ENCODE peak calls at places on chromosomes 3 and 15, in six cellular contexts. D, U, G, E, T and N are unnamed samples.

GRCh38 chr3:143521803-143522202 is 326.5 kb downstream of the SLC9A9 start:
- DNase-seq in D (no peak), U (no peak), G (no peak), E (no peak), T (no peak), N (no peak)

GRCh38 chr15:95259965-95260364 is 1028.6 kb downstream of the MCTP2 start:
- DNase-seq in D (no peak), U (no peak), G (no peak), E (no peak), T (no peak), N (no peak)

GRCh38 chr3:4750306-4751056 is 228.8 kb upstream of the BHLHE40 start:
- DNase-seq in D (no peak), U (peak; percentile 81), G (no peak), E (peak; percentile 8), T (no peak), N (no peak)

GRCh38 chr3:115146418-115147328 is at the start of gene ZBTB20:
- DNase-seq in D (peak; percentile 87), U (peak; percentile 87), G (peak; percentile 51), E (peak; percentile 67), T (peak; percentile 65), N (peak; percentile 61)

GRCh38 chr3:132550579-132551305 is 46.3 kb upstream of the ACKR4 start:
- DNase-seq in D (no peak), U (no peak), G (no peak), E (no peak), T (no peak), N (no peak)

GRCh38 chr3:52228266-52228665 is 2.8 kb upstream of the TLR9 start:
- DNase-seq in D (peak; percentile 36), U (no peak), G (no peak), E (no peak), T (no peak), N (no peak)

GRCh38 chr3:27171113-27171512 is 198.1 kb downstream of the NEK10 start:
- DNase-seq in D (no peak), U (no peak), G (no peak), E (no peak), T (no peak), N (no peak)

GRCh38 chr15:92636950-92637481 is 18.6 kb downstream of the FAM174B start:
- DNase-seq in D (no peak), U (no peak), G (no peak), E (no peak), T (peak; percentile 91), N (peak; percentile 87)

DNA sequence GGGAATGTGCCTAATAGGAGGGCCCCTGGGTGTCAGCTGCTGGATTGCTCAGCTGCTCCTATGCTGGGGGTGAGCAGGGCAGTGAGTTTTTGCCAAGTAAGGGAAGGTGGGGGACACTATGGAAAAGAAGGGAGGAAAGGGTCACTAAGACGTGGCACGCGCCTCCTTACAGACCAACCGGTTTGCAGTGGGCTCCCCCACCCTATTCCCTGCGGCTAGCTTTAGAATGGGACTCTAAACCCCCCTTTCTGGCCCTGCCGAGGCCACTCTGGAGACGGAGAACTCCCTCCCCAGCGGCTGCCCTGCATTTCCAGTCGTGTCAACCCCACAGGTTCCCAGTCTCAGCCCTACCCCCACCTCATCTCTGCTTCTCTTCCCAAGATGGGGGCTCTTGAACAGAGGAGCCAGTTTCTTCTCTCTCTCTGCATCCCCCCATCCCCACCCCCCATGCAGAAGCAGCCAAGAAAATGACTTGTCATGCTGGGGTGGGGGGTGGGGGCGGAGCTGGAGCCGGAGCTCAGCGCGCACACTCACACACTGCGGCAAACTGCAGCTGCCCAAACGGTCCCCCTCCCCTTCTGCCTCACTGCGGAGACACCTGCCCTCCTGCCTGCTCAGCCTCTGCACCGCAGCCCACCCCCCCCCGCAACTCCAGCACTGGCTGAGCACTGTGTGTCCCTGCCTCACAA is 809 bp downstream of the MAP1A start:
- DNase-seq in D (no peak), U (no peak), G (no peak), E (no peak), T (no peak), N (no peak)
- H3K4me3 ChIP-seq in D (peak overlapping the region; percentile 58), U (peak overlapping the region; percentile 52), G (peak overlapping the region; percentile 58), E (peak overlapping the region; percentile 52), T (peak overlapping the region; percentile 49), N (no peak overlapping the region)

GRCh38 chr15:42687740-42688139 is 49.2 kb downstream of the CDAN1 start:
- DNase-seq in D (no peak), U (no peak), G (no peak), E (no peak), T (no peak), N (no peak)

GRCh38 chr15:42691308-42691707 is 45.6 kb downstream of the CDAN1 start:
- DNase-seq in D (no peak), U (no peak), G (no peak), E (no peak), T (no peak), N (no peak)

GRCh38 chr15:42686281-42686680 is 50.6 kb downstream of the CDAN1 start:
- DNase-seq in D (no peak), U (no peak), G (no peak), E (no peak), T (no peak), N (no peak)

GRCh38 chr15:42691770-42692169 is 45.2 kb downstream of the CDAN1 start:
- DNase-seq in D (no peak), U (no peak), G (no peak), E (no peak), T (no peak), N (no peak)

DNA sequence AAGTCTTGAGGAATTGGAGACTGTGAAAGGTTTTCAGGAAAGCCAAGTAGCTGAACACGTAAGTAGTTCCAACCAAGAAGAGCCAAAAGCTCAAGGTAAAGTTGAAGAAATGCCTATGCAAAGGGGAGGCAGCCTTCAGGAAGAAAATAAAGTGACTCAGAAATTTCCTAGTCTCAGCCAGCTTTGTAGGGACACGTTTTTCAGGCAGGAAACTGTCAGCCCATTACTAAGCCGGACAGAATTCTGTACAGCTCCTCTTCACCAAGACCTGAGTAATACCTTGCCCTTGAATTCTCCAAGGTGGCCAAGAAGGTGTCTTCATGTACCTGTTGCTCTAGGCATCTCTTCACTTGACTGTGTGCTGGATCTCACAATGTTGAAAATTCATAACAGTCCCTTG is 48.6 kb downstream of the CDAN1 start:
- DNase-seq in D (no peak), U (no peak), G (no peak), E (no peak), T (no peak), N (no peak)
- H3K36me3 ChIP-seq in D (peaks cover 55% of the 10 kb centered on the region), U (peaks cover 81% of the 10 kb centered on the region), G (peaks cover 75% of the 10 kb centered on the region), E (peaks cover 17% of the 10 kb centered on the region), T (no peaks in the 10 kb centered on the region), N (peaks cover 6% of the 10 kb centered on the region)

GRCh38 chr3:73681198-73681597 is 56.5 kb upstream of the PDZRN3 start:
- DNase-seq in D (no peak), U (no peak), G (no peak), E (no peak), T (no peak), N (no peak)
- H3K4me3 ChIP-seq in D (no peak overlapping the region), U (no peak overlapping the region), G (no peak overlapping the region), E (no peak overlapping the region), T (no peak overlapping the region), N (no peak overlapping the region)

GRCh38 chr3:196156160-196156559 is 55.0 kb downstream of the ZDHHC19 start:
- DNase-seq in D (no peak), U (no peak), G (no peak), E (no peak), T (no peak), N (no peak)
- H3K36me3 ChIP-seq in D (no peaks in the 10 kb centered on the region), U (no peaks in the 10 kb centered on the region), G (no peaks in the 10 kb centered on the region), E (no peaks in the 10 kb centered on the region), T (no peaks in the 10 kb centered on the region), N (no peaks in the 10 kb centered on the region)

DNA sequence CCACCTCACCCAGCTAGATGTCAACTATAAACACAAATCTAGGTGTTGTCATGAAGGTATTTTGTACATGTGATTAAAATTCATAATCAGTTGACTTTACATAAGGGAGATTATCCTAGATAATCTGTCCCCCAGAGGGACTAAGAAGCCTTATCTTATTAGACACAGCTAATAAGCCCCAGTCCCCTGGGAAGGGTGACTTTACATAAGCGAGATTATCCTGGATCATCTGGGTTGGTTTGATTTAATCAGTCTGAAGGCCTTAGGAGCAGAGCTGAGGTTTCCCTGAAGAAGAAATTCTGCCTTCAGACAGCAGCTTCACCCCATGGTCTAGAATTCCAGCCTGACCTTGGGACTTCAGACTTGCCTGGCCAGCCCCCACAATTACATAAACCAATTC is 66.6 kb downstream of the MRPL46 start:
- DNase-seq in D (no peak), U (no peak), G (no peak), E (no peak), T (no peak), N (no peak)
- H3K4me3 ChIP-seq in D (no peak overlapping the region), U (no peak overlapping the region), G (no peak overlapping the region), E (no peak overlapping the region), T (no peak overlapping the region), N (no peak overlapping the region)

GRCh38 chr3:128625409-128625945 is 25.1 kb downstream of the RPN1 start:
- DNase-seq in D (no peak), U (peak; percentile 39), G (no peak), E (no peak), T (no peak), N (no peak)

GRCh38 chr3:128621931-128622330 is 28.7 kb downstream of the RPN1 start:
- DNase-seq in D (no peak), U (no peak), G (no peak), E (no peak), T (no peak), N (no peak)

GRCh38 chr3:128621234-128621633 is 29.4 kb downstream of the RPN1 start:
- DNase-seq in D (no peak), U (no peak), G (no peak), E (no peak), T (no peak), N (no peak)

GRCh38 chr3:128624526-128625138 is 26.0 kb downstream of the RPN1 start:
- DNase-seq in D (no peak), U (peak; percentile 42), G (no peak), E (no peak), T (no peak), N (no peak)

GRCh38 chr3:128623762-128624176 is 26.8 kb downstream of the RPN1 start:
- DNase-seq in D (peak; percentile 71), U (peak; percentile 70), G (no peak), E (no peak), T (no peak), N (no peak)
- H3K36me3 ChIP-seq in D (peaks cover 90% of the 10 kb centered on the region), U (peaks cover 48% of the 10 kb centered on the region), G (peaks cover 99% of the 10 kb centered on the region), E (peaks cover 62% of the 10 kb centered on the region), T (peaks cover 18% of the 10 kb centered on the region), N (peaks cover 63% of the 10 kb centered on the region)

GRCh38 chr3:13283877-13284264 is 136.3 kb downstream of the NUP210 start:
- DNase-seq in D (no peak), U (peak; percentile 32), G (no peak), E (no peak), T (no peak), N (no peak)
- H3K4me3 ChIP-seq in D (no peak overlapping the region), U (no peak overlapping the region), G (peak overlapping the region; percentile 49), E (no peak overlapping the region), T (no peak overlapping the region), N (no peak overlapping the region)

DNA sequence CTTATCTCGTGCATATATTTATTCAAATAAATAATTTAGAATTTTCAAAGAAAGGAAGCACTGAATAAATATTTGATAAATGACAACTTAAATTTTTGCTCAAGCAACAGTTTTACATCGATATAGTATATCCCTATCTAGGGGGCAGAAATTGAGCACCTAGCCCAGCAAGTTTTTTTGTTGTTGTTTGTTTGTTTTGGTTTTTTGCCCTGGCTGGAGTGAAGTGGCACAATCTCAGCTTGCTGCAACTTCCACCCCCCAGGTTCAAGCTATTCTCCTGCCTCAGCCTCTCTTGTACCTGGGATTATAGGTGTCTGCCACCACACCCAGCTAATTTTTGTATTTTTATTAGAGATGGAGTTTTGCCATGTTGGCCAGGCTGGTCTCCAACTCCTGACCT is 42.4 kb downstream of the OIP5 start:
- DNase-seq in D (no peak), U (no peak), G (no peak), E (no peak), T (no peak), N (no peak)
- H3K36me3 ChIP-seq in D (peaks cover 96% of the 10 kb centered on the region), U (peaks cover 22% of the 10 kb centered on the region), G (peaks cover 61% of the 10 kb centered on the region), E (peaks cover 18% of the 10 kb centered on the region), T (no peaks in the 10 kb centered on the region), N (peaks cover 11% of the 10 kb centered on the region)